ENCODE peak calls at places on chromosomes 5 and 9, in four cellular contexts. One of them, this sample, is unnamed.

GRCh38 chr5:103804714-103805113 is 242.1 kb upstream of the NUDT12 start:
- DNase-seq in pancreas: no peak
- DNase-seq in neural progenitor cell: no peak
- DNase-seq in ovary: no peak
- DNase-seq in this sample: peak; percentile 16

GRCh38 chr9:86713970-86714369 is 233.3 kb downstream of the GAS1 start:
- DNase-seq in pancreas: no peak
- DNase-seq in neural progenitor cell: no peak
- DNase-seq in ovary: no peak
- DNase-seq in this sample: no peak

GRCh38 chr9:132239999-132240859 is 78.4 kb downstream of the NTNG2 start:
- DNase-seq in pancreas: peak; percentile 76
- DNase-seq in neural progenitor cell: peak; percentile 64
- DNase-seq in ovary: peak; percentile 38
- DNase-seq in this sample: no peak

GRCh38 chr5:135895474-135896006 is at the start of gene IL9:
- DNase-seq in pancreas: no peak
- DNase-seq in neural progenitor cell: no peak
- DNase-seq in ovary: no peak
- DNase-seq in this sample: no peak

GRCh38 chr5:16617272-16617973 is 626 bp upstream of the RETREG1 start:
- DNase-seq in pancreas: no peak
- DNase-seq in neural progenitor cell: peak; percentile 42
- DNase-seq in ovary: no peak
- DNase-seq in this sample: no peak

GRCh38 chr9:74277532-74277931 is 219.6 kb upstream of the RORB start:
- DNase-seq in pancreas: no peak
- DNase-seq in neural progenitor cell: no peak
- DNase-seq in ovary: no peak
- DNase-seq in this sample: no peak

GRCh38 chr9:69443178-69443577 is 118.2 kb downstream of the ENTREP1 start:
- DNase-seq in pancreas: no peak
- DNase-seq in neural progenitor cell: no peak
- DNase-seq in ovary: no peak
- DNase-seq in this sample: peak; percentile 71

GRCh38 chr9:38074441-38074943 is 5.5 kb upstream of the SHB start:
- DNase-seq in pancreas: no peak
- DNase-seq in neural progenitor cell: no peak
- DNase-seq in ovary: no peak
- DNase-seq in this sample: no peak

GRCh38 chr9:108444400-108445358 is 411.1 kb downstream of the ACTL7B start:
- DNase-seq in pancreas: no peak
- DNase-seq in neural progenitor cell: peak; percentile 11
- DNase-seq in ovary: no peak
- DNase-seq in this sample: peak; percentile 96

GRCh38 chr5:165630211-165630866 is 2124.9 kb downstream of the MAT2B start:
- DNase-seq in pancreas: peak; percentile 25
- DNase-seq in neural progenitor cell: peak; percentile 86
- DNase-seq in ovary: peak; percentile 24
- DNase-seq in this sample: peak; percentile 50

GRCh38 chr5:80238778-80239679 is 16.8 kb downstream of the SERINC5 start:
- DNase-seq in pancreas: peak; percentile 84
- DNase-seq in neural progenitor cell: no peak
- DNase-seq in ovary: peak; percentile 51
- DNase-seq in this sample: no peak

GRCh38 chr5:68086857-68087256 is 128.7 kb upstream of the PIK3R1 start:
- DNase-seq in pancreas: no peak
- DNase-seq in neural progenitor cell: no peak
- DNase-seq in ovary: no peak
- DNase-seq in this sample: no peak

GRCh38 chr5:173472784-173473278 is 143.6 kb downstream of the BOD1 start:
- DNase-seq in pancreas: peak; percentile 56
- DNase-seq in neural progenitor cell: no peak
- DNase-seq in ovary: no peak
- DNase-seq in this sample: no peak

GRCh38 chr9:93125331-93125894 is 8.6 kb downstream of the NINJ1 start:
- DNase-seq in pancreas: peak; percentile 15
- DNase-seq in neural progenitor cell: no peak
- DNase-seq in ovary: no peak
- DNase-seq in this sample: no peak

GRCh38 chr9:99251157-99251556 is 29.1 kb downstream of the SEC61B start:
- DNase-seq in pancreas: no peak
- DNase-seq in neural progenitor cell: no peak
- DNase-seq in ovary: no peak
- DNase-seq in this sample: no peak

GRCh38 chr5:157342822-157343402 is 77.0 kb downstream of the CYFIP2 start:
- DNase-seq in pancreas: peak; percentile 21
- DNase-seq in neural progenitor cell: peak; percentile 56
- DNase-seq in ovary: no peak
- DNase-seq in this sample: peak; percentile 37

GRCh38 chr9:107174441-107174840 is 108.6 kb upstream of the RAD23B start:
- DNase-seq in pancreas: no peak
- DNase-seq in neural progenitor cell: no peak
- DNase-seq in ovary: no peak
- DNase-seq in this sample: no peak

GRCh38 chr9:134413890-134414731 is 87.9 kb downstream of the RXRA start:
- DNase-seq in pancreas: no peak
- DNase-seq in neural progenitor cell: no peak
- DNase-seq in ovary: peak; percentile 59
- DNase-seq in this sample: peak; percentile 90

GRCh38 chr9:109166771-109167601 is at the start of gene FRRS1L:
- DNase-seq in pancreas: no peak
- DNase-seq in neural progenitor cell: peak; percentile 78
- DNase-seq in ovary: peak; percentile 71
- DNase-seq in this sample: no peak

GRCh38 chr5:148687427-148687826 is 33.1 kb upstream of the HTR4 start:
- DNase-seq in pancreas: no peak
- DNase-seq in neural progenitor cell: peak; percentile 71
- DNase-seq in ovary: no peak
- DNase-seq in this sample: peak; percentile 62
- TF ChIP-seq CTCF in pancreas: no peak
- TF ChIP-seq CTCF in neural progenitor cell: peak; percentile 73
- TF ChIP-seq CTCF in ovary: no peak
- TF ChIP-seq CTCF in this sample: peak; percentile 29

GRCh38 chr9:15403155-15403554 is 19.5 kb upstream of the SNAPC3 start:
- DNase-seq in pancreas: no peak
- DNase-seq in neural progenitor cell: peak; percentile 58
- DNase-seq in ovary: no peak
- DNase-seq in this sample: peak; percentile 39
- TF ChIP-seq CTCF in pancreas: no peak
- TF ChIP-seq CTCF in neural progenitor cell: peak; percentile 51
- TF ChIP-seq CTCF in ovary: no peak
- TF ChIP-seq CTCF in this sample: peak; percentile 34

GRCh38 chr9:96453625-96454024 is 3.7 kb downstream of the HABP4 start:
- DNase-seq in pancreas: no peak
- DNase-seq in neural progenitor cell: peak; percentile 24
- DNase-seq in ovary: no peak
- DNase-seq in this sample: peak; percentile 55
- TF ChIP-seq CTCF in pancreas: no peak
- TF ChIP-seq CTCF in neural progenitor cell: peak; percentile 39
- TF ChIP-seq CTCF in ovary: no peak
- TF ChIP-seq CTCF in this sample: peak; percentile 73

GRCh38 chr9:116000748-116001329 is 152.8 kb upstream of the PAPPA start:
- DNase-seq in pancreas: no peak
- DNase-seq in neural progenitor cell: peak; percentile 65
- DNase-seq in ovary: no peak
- DNase-seq in this sample: peak; percentile 31
- TF ChIP-seq CTCF in pancreas: peak; percentile 26
- TF ChIP-seq CTCF in neural progenitor cell: peak; percentile 77
- TF ChIP-seq CTCF in ovary: no peak
- TF ChIP-seq CTCF in this sample: peak; percentile 60

DNA sequence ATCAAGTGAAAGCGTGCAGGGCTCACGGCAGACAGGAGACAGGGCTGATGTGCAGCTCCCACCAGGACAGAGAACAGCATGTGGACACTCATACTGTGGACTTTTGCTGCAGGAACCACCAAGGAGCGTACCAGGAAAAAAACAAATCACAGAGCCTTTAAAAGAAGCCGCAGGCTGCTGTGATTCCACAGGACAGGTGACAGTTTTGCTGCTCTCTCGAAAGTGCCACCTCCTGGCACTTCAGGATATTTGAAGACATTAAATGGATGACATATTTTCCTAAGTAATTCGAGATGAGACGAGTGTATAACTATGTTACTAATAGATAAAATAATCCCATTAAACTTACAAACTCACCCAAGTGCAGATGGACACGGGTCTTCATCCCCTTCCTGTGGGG is 29.3 kb downstream of the ZDHHC11 start:
- DNase-seq in pancreas: no peak
- DNase-seq in neural progenitor cell: no peak
- DNase-seq in ovary: no peak
- DNase-seq in this sample: no peak
- TF ChIP-seq CTCF in pancreas: no peak
- TF ChIP-seq CTCF in neural progenitor cell: no peak
- TF ChIP-seq CTCF in ovary: no peak
- TF ChIP-seq CTCF in this sample: no peak

GRCh38 chr5:85921590-85921989 is 696.2 kb upstream of the COX7C start:
- DNase-seq in pancreas: no peak
- DNase-seq in neural progenitor cell: no peak
- DNase-seq in ovary: no peak
- DNase-seq in this sample: no peak
- TF ChIP-seq CTCF in pancreas: no peak
- TF ChIP-seq CTCF in neural progenitor cell: no peak
- TF ChIP-seq CTCF in ovary: no peak
- TF ChIP-seq CTCF in this sample: no peak

DNA sequence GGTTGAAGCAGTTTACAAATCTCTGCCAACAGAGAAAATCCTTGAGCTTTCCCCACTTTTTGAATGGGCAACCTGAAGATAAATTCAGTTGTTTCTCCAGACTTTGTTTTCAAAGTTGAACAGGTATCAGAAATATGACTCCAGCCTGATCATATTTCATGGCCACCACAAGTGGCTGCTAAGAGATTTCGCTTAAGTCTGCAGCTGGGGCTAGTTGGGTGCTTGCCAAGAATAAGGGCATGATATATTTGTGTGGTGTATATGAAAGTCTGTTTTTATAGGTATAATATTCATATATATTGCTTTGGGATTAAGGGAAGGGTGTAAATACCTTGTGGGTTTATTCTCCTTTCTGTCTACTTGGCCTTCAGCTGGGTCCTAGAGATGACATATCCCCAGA is 168.4 kb upstream of the GDNF start:
- DNase-seq in pancreas: no peak
- DNase-seq in neural progenitor cell: no peak
- DNase-seq in ovary: no peak
- DNase-seq in this sample: no peak
- TF ChIP-seq CTCF in pancreas: no peak
- TF ChIP-seq CTCF in neural progenitor cell: no peak
- TF ChIP-seq CTCF in ovary: no peak
- TF ChIP-seq CTCF in this sample: no peak